ENCODE peak calls at places on chromosome 15, in seven cellular contexts. E, N, K, B, F, D and A are unnamed samples.

GRCh38 chr15:34754674-34755418 is at the start of gene GJD2:
- DNase-seq in E (no peak), F (no peak), N (no peak), K (no peak), D (peak; percentile 89), B (no peak), A (peak; percentile 48)

GRCh38 chr15:98596885-98597343 is 51.4 kb upstream of the IGF1R start:
- DNase-seq in F (no peak), B (no peak), K (no peak), N (no peak), E (no peak), D (no peak), A (no peak)

GRCh38 chr15:34914316-34914715 is 55.2 kb downstream of the AQR start:
- DNase-seq in D (no peak), N (no peak), B (no peak), E (no peak), F (no peak), K (no peak), A (no peak)

GRCh38 chr15:66729339-66729951 is 27.4 kb downstream of the SMAD6 start:
- DNase-seq in D (no peak), B (no peak), K (no peak), E (no peak), N (no peak), F (no peak), A (no peak)

GRCh38 chr15:92670625-92671024 is 15.1 kb upstream of the FAM174B start:
- DNase-seq in E (no peak), B (no peak), D (no peak), K (no peak), F (no peak), N (no peak), A (no peak)

GRCh38 chr15:101441706-101442105 is 47.8 kb downstream of the PCSK6 start:
- DNase-seq in K (peak; percentile 12), E (no peak), F (no peak), B (no peak), N (no peak), D (no peak), A (no peak)

GRCh38 chr15:26887926-26888666 is 21.2 kb downstream of the GABRA5 start:
- DNase-seq in D (no peak), F (no peak), N (no peak), B (no peak), E (no peak), K (peak; percentile 19), A (no peak)

GRCh38 chr15:79017953-79018352 is 72.6 kb downstream of the RASGRF1 start:
- DNase-seq in N (no peak), F (no peak), D (no peak), E (no peak), B (no peak), K (no peak), A (no peak)

GRCh38 chr15:52464478-52464877 is 64.2 kb downstream of the MYO5A start:
- DNase-seq in N (no peak), F (peak; percentile 15), B (no peak), K (no peak), E (no peak), D (no peak), A (no peak)